ENCODE peak calls at places on chromosomes 12 and 14, in six cellular contexts. L is cardiac muscle cell, E is body of pancreas, K is HCT116, A is MCF 10A, H is upper lobe of right lung. T is an unnamed sample.

GRCh38 chr12:123991402-123991951 is 18.5 kb downstream of the ZNF664 start:
- DNase-seq in L (no peak), E (no peak), K (no peak), A (peak), H (no peak), T (no peak)

GRCh38 chr12:117641885-117642284 is 280.5 kb upstream of the NOS1 start:
- DNase-seq in L (no peak), E (no peak), K (no peak), A (no peak), H (no peak), T (no peak)

GRCh38 chr12:31872831-31873604 is 86.2 kb upstream of the RESF1 start:
- DNase-seq in L (no peak), E (no peak), K (no peak), A (no peak), H (no peak), T (no peak)

GRCh38 chr12:63802012-63802608 is 22.4 kb downstream of the RXYLT1 start:
- DNase-seq in L (peak), E (no peak), K (no peak), A (peak), H (no peak), T (no peak)

GRCh38 chr12:116443706-116444589 is 115.2 kb upstream of the MAP1LC3B2 start:
- DNase-seq in L (no peak), E (no peak), K (no peak), A (no peak), H (peak), T (peak)

GRCh38 chr12:55743967-55744931 is 1.3 kb downstream of the GDF11 start:
- DNase-seq in L (no peak), E (no peak), K (no peak), A (no peak), H (no peak), T (no peak)

GRCh38 chr12:96513681-96514080 is 24.3 kb downstream of the CFAP54 start:
- DNase-seq in L (no peak), E (no peak), K (no peak), A (no peak), H (no peak), T (no peak)

GRCh38 chr14:99035712-99036593 is 236.0 kb downstream of the BCL11B start:
- DNase-seq in L (peak), E (peak), K (peak), A (peak), H (peak), T (peak)

GRCh38 chr12:4169959-4170358 is 103.6 kb upstream of the CCND2 start:
- DNase-seq in L (no peak), E (no peak), K (no peak), A (no peak), H (no peak), T (no peak)

GRCh38 chr14:89065879-89066278 is 241.4 kb downstream of the TTC8 start:
- DNase-seq in L (no peak), E (no peak), K (no peak), A (no peak), H (no peak), T (no peak)

GRCh38 chr12:132640936-132641335 is 22.4 kb downstream of the P2RX2 start:
- DNase-seq in L (no peak), E (no peak), K (no peak), A (no peak), H (no peak), T (no peak)

GRCh38 chr12:6950944-6951540 is at the start of gene PTPN6:
- DNase-seq in L (no peak), E (no peak), K (no peak), A (no peak), H (peak), T (peak)

GRCh38 chr14:95254356-95254755 is 65.4 kb downstream of the CLMN start:
- DNase-seq in L (peak), E (no peak), K (no peak), A (no peak), H (no peak), T (no peak)

GRCh38 chr14:103031956-103032355 is 25.4 kb downstream of the CDC42BPB start:
- DNase-seq in L (no peak), E (no peak), K (no peak), A (no peak), H (no peak), T (no peak)

GRCh38 chr14:69713127-69713800 is 53.7 kb upstream of the SRSF5 start:
- DNase-seq in L (no peak), E (peak), K (no peak), A (peak), H (no peak), T (no peak)

GRCh38 chr12:30691122-30691879 is 4.4 kb downstream of the IPO8 start:
- DNase-seq in L (peak), E (peak), K (no peak), A (peak), H (no peak), T (no peak)

GRCh38 chr14:43778607-43778955 is 728.5 kb downstream of the FSCB start:
- DNase-seq in L (no peak), E (no peak), K (no peak), A (no peak), H (no peak), T (no peak)

GRCh38 chr12:92398565-92399309 is 253.1 kb upstream of the BTG1 start:
- DNase-seq in L (no peak), E (no peak), K (no peak), A (no peak), H (no peak), T (no peak)

GRCh38 chr12:3432176-3432742 is 58.7 kb upstream of the PRMT8 start:
- DNase-seq in L (no peak), E (no peak), K (no peak), A (no peak), H (no peak), T (no peak)

GRCh38 chr12:49803693-49804450 is 24.3 kb downstream of the NCKAP5L start:
- DNase-seq in L (no peak), E (no peak), K (no peak), A (no peak), H (no peak), T (no peak)

GRCh38 chr12:51675062-51675803 is 84.2 kb downstream of the SCN8A start:
- DNase-seq in L (no peak), E (no peak), K (no peak), A (no peak), H (no peak), T (no peak)

GRCh38 chr12:118436002-118436724 is 59.8 kb downstream of the SUDS3 start:
- DNase-seq in L (no peak), E (no peak), K (peak), A (peak), H (no peak), T (peak)

GRCh38 chr12:133129368-133130037 is 571 bp downstream of the ZNF891 start:
- DNase-seq in L (peak), E (no peak), K (no peak), A (no peak), H (no peak), T (no peak)

GRCh38 chr12:113077859-113078256 is 21.3 kb downstream of the DTX1 start:
- DNase-seq in L (no peak), E (no peak), K (no peak), A (no peak), H (no peak), T (no peak)

GRCh38 chr12:26247873-26248272 is 52.5 kb downstream of the SSPN start:
- DNase-seq in L (no peak), E (no peak), K (no peak), A (no peak), H (no peak), T (no peak)

GRCh38 chr12:14773685-14774073 is 29.6 kb downstream of the WBP11 start:
- DNase-seq in L (no peak), E (no peak), K (no peak), A (no peak), H (no peak), T (no peak)

GRCh38 chr14:33707751-33708150 is 243.1 kb downstream of the EGLN3 start:
- DNase-seq in L (no peak), E (no peak), K (no peak), A (no peak), H (no peak), T (no peak)

GRCh38 chr12:114789821-114790220 is 105.8 kb upstream of the TBX3 start:
- DNase-seq in L (no peak), E (no peak), K (no peak), A (no peak), H (no peak), T (no peak)

GRCh38 chr12:114799574-114800487 is 115.9 kb upstream of the TBX3 start:
- DNase-seq in L (peak), E (peak), K (peak), A (no peak), H (peak), T (no peak)

GRCh38 chr12:114790276-114790675 is 106.3 kb upstream of the TBX3 start:
- DNase-seq in L (no peak), E (no peak), K (no peak), A (no peak), H (no peak), T (no peak)

GRCh38 chr12:114789276-114789675 is 105.3 kb upstream of the TBX3 start:
- DNase-seq in L (no peak), E (no peak), K (no peak), A (no peak), H (no peak), T (no peak)

GRCh38 chr12:114794049-114794558 is 110.1 kb upstream of the TBX3 start:
- DNase-seq in L (no peak), E (no peak), K (no peak), A (no peak), H (no peak), T (no peak)
- TF ChIP-seq CTCF in L (no peak), E (no peak), K (no peak), A (no peak), H (no peak), T (no peak)

DNA sequence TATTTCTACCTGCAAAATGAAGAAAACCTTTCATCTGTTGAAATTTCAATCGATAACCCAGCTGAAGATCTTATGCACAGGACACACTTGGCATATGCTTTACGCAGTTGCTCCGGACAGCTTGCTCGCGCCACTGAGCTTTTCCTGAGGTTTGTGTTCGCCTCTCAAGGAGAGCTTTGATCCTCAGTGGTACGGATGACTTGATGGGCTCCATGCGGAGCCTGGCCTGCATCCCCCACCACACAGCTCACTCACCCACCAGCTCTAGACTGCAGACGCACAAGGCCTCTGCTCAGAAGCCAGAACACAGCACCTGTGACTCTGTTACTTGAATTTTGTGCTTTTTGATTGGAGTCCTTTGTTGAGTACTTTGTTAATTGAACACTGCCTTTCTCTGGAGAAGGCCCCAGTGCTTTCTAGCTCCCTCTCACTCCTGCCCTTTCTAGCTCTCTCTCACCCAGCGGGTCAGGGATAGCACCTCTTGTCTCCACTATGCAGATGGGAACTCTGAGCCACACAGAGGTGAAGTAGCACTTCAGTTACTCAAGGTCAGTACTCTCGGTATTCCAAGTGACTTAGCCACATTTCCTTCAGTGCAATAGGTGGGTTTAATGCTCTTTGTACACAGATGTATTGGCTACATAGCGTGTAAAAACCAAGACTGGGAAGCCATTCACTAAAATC is 52.1 kb downstream of the TBC1D30 start:
- DNase-seq in L (no peak), E (no peak), K (no peak), A (no peak), H (no peak), T (no peak)
- TF ChIP-seq CTCF in L (no peak), E (no peak), K (no peak), A (no peak), H (no peak), T (no peak)

DNA sequence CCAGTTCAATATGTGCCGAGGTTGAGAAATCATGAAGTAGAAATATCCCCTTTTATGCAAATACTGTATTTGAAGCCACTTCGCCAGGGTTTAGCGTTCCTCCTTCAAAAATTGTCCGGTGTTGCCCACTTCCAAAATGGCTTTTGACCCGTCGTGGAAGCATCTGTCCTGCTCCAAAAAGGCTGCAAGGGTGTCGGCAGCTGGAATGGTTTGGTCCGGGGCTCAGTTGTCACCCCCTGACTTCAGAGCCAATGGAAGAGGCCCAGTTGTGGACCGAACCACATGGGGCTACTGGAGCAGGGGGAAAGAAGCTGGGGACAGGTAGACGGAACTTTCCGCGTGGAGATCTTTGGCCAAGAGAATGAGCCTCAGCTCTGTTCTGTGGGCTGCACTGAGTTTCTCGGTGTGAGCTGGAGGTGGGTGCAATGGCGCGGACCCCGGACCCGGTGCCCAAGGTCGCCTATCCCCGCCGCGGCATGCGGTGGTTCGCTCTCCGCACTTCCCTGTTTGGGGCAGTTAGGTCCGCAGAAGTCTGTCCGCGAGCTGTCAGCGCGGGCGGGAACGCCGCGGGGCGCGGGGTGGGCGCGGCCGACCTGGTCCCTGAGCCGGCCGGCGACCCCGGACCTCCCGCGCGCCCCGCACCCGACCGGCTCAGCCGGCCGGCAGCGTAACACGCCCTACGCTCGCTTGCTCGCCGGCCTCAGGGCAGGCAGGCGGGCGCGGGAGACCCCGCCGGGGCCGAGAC is at the start of gene ANKRD13A:
- DNase-seq in L (peak), E (peak), K (peak), A (peak), H (peak), T (peak)
- TF ChIP-seq CTCF in L (no peak), E (peak), K (no peak), A (no peak), H (no peak), T (no peak)

GRCh38 chr12:127636881-127637280 is 630.1 kb upstream of the TMEM132C start:
- DNase-seq in L (no peak), E (no peak), K (no peak), A (no peak), H (no peak), T (no peak)
- TF ChIP-seq CTCF in L (no peak), E (no peak), K (no peak), A (no peak), H (no peak), T (no peak)

GRCh38 chr12:23361971-23362370 is 587.5 kb downstream of the SOX5 start:
- DNase-seq in L (no peak), E (no peak), K (no peak), A (no peak), H (no peak), T (no peak)
- TF ChIP-seq CTCF in L (no peak), E (no peak), K (no peak), A (no peak), H (no peak), T (no peak)

GRCh38 chr14:63852271-63852816 is 460 bp upstream of the SYNE2 start:
- DNase-seq in L (peak), E (no peak), K (no peak), A (no peak), H (no peak), T (no peak)

GRCh38 chr14:63854330-63854729 is 1.5 kb downstream of the SYNE2 start:
- DNase-seq in L (no peak), E (no peak), K (no peak), A (no peak), H (no peak), T (no peak)

GRCh38 chr14:63855272-63855671 is 2.5 kb downstream of the SYNE2 start:
- DNase-seq in L (no peak), E (no peak), K (no peak), A (no peak), H (no peak), T (no peak)

GRCh38 chr14:63853831-63854293 is 1.1 kb downstream of the SYNE2 start:
- DNase-seq in L (peak), E (peak), K (no peak), A (peak), H (peak), T (no peak)

GRCh38 chr14:63852817-63853730 is at the start of gene SYNE2:
- DNase-seq in L (peak), E (peak), K (no peak), A (peak), H (peak), T (no peak)
- TF ChIP-seq CTCF in L (no peak), E (no peak), K (no peak), A (no peak), H (peak), T (no peak)

GRCh38 chr14:90107789-90108188 is 46.0 kb downstream of the KCNK13 start:
- DNase-seq in L (no peak), E (no peak), K (no peak), A (no peak), H (no peak), T (peak)

GRCh38 chr14:90114554-90114953 is 52.8 kb downstream of the KCNK13 start:
- DNase-seq in L (no peak), E (no peak), K (no peak), A (peak), H (no peak), T (no peak)

GRCh38 chr14:90105756-90106155 is 44.0 kb downstream of the KCNK13 start:
- DNase-seq in L (peak), E (no peak), K (no peak), A (no peak), H (no peak), T (no peak)

GRCh38 chr14:90111895-90112534 is 50.2 kb downstream of the KCNK13 start:
- DNase-seq in L (no peak), E (no peak), K (peak), A (peak), H (no peak), T (no peak)

GRCh38 chr14:90109858-90110257 is 48.1 kb downstream of the KCNK13 start:
- DNase-seq in L (no peak), E (no peak), K (peak), A (peak), H (no peak), T (no peak)
- TF ChIP-seq CTCF in L (peak), E (no peak), K (peak), A (no peak), H (no peak), T (peak)

T was measured in HL-60.